ENCODE peak calls at places on chromosome 12, in eight cellular contexts. C is stomach, P is prostate gland, V is breast epithelium, Y is esophagus muscularis mucosa, A is SK-N-MC, M is GM23338, G is HCT116. L is an unnamed sample.

GRCh38 chr12:101115326-101115725 is 94.7 kb downstream of the SLC5A8 start:
- DNase-seq in M (no peak), Y (no peak), V (no peak), P (no peak), G (no peak), A (no peak), C (no peak), L (no peak)

GRCh38 chr12:46562625-46563228 is 190.2 kb upstream of the SLC38A2 start:
- DNase-seq in C (no peak), Y (no peak), V (no peak), G (no peak), P (peak; percentile 34), A (no peak), M (no peak), L (no peak)

GRCh38 chr12:114955414-114956014 is 271.5 kb upstream of the TBX3 start:
- DNase-seq in P (no peak), Y (no peak), G (no peak), M (no peak), C (no peak), A (no peak), V (no peak), L (no peak)

GRCh38 chr12:95789126-95790024 is 1.2 kb downstream of the NTN4 start:
- DNase-seq in P (peak; percentile 13), A (no peak), G (no peak), Y (no peak), V (peak; percentile 43), M (peak; percentile 71), C (peak; percentile 51), L (no peak)

GRCh38 chr12:61367281-61367785 is 892.9 kb upstream of the USP15 start:
- DNase-seq in Y (no peak), A (no peak), C (no peak), G (no peak), P (no peak), V (no peak), M (peak; percentile 46), L (no peak)

GRCh38 chr12:68189766-68190700 is 30.5 kb upstream of the IFNG start:
- DNase-seq in Y (no peak), M (no peak), A (no peak), C (no peak), P (no peak), V (no peak), G (peak; percentile 13), L (no peak)

GRCh38 chr12:89544730-89545184 is 18.9 kb upstream of the POC1B start:
- DNase-seq in G (no peak), Y (peak; percentile 90), V (peak; percentile 59), P (peak; percentile 32), C (peak; percentile 77), M (peak; percentile 6), A (no peak), L (no peak)

GRCh38 chr12:14264777-14265176 is 100.7 kb upstream of the ATF7IP start:
- DNase-seq in Y (no peak), P (no peak), G (no peak), A (peak; percentile 98), C (no peak), M (no peak), V (no peak), L (no peak)

GRCh38 chr12:24172773-24173447 is 223.4 kb upstream of the SOX5 start:
- DNase-seq in A (no peak), P (no peak), V (no peak), C (no peak), M (no peak), Y (no peak), G (no peak), L (no peak)

DNA sequence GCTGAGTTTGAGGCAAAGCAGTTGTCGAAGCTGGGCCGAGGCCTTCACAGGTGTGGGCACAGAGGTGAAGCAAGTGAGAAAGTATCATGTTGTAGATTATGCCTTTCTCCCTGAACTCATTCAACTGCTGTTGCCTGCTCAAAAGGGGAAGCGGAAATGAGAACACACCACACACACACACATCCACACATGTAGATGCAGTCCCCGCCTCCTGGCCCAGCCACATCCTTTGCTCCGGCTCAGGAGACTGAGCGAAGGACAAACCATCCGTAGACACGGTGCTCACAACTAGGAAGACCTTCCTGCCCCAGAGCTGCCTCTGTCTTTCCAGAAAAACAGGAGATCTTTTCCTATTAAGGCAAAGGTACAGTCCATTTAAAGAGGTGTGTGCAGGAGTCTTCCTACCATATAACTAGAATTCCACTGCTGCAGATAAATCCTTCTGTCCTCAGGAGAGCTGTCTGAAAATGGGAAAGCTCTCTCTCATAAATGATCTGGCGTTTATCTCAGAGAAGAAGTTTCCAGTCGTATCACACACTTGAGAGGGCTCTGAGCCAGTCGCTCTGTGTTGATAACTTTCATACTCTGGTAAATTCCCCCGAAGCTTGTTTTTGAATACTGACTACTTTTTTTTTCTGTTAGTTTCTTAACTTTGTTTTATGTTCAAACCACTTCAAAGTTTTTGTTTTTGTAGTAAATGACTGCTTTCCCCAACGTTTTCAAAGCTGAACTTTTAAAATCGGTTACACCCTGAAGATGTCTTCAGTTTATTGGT is at the start of gene TESPA1:
- DNase-seq in A (no peak), P (peak; percentile 11), G (no peak), V (peak; percentile 21), Y (no peak), M (no peak), C (peak; percentile 54), L (no peak)
- TF ChIP-seq POLR2AphosphoS5 in A (no peak), P (no peak), G (no peak), V (no peak), Y (no peak), M (no peak), C (no peak), L (no peak)

GRCh38 chr12:70180140-70180539 is 63.1 kb upstream of the CNOT2 start:
- DNase-seq in G (no peak), C (no peak), Y (no peak), A (no peak), M (no peak), P (no peak), V (no peak), L (no peak)

GRCh38 chr12:70176290-70176689 is 66.9 kb upstream of the CNOT2 start:
- DNase-seq in Y (no peak), M (no peak), G (no peak), V (no peak), C (no peak), P (no peak), A (no peak), L (no peak)

GRCh38 chr12:70177637-70178036 is 65.6 kb upstream of the CNOT2 start:
- DNase-seq in P (no peak), M (no peak), Y (no peak), A (no peak), C (no peak), V (no peak), G (no peak), L (no peak)

GRCh38 chr12:70178038-70178437 is 65.2 kb upstream of the CNOT2 start:
- DNase-seq in Y (no peak), A (no peak), C (no peak), V (no peak), P (no peak), M (no peak), G (no peak), L (no peak)
- TF ChIP-seq POLR2AphosphoS5 in Y (no peak), A (no peak), C (peak; percentile 20), V (no peak), P (no peak), M (no peak), G (no peak), L (no peak)

DNA sequence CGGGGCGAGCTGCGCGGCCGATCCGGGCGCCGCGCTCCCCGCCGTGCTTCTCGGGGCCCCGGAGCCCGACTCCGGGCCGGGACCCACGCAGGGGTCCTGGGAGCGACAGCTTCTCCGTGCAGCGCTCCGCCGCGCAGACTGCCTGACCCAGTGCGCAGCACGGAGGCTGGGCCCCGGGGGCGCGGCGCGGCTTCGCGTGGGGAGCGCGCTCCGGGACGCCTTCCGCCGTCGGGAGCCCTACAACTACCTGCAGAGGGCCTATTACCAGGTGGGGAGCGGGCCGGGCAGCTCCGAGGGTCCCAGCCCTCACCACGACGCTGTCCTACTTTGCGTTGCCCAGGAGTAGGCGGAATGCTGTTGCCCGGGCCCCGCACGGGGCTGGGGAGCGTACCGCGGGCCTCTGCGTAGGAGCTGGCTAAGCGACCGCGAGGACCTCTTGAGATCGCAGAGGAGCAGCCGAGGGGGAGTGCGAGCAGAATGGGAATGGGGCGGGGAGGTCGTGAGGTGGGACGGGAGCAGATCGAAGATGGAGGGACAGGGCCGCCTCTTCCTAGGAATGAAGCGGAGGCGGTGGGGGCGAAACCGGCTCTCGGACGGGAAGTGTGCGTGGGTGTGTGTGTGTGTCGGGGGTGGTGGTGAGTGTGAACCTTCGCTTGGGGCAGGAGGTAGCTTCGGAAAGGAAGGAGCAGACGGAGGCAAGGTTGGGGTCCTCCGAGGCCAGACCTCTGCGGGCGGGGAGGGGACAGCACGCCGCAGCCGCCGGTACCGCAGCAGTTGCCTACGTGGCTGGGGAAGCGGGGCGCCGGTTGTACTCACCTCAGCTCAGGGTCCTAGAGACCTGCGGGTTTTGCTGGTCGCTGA is 694 bp downstream of the P3H3 start:
- DNase-seq in G (no peak), V (no peak), C (peak; percentile 56), P (peak; percentile 46), A (no peak), M (peak; percentile 89), Y (no peak), L (peak; percentile 81)
- TF ChIP-seq POLR2AphosphoS5 in G (no peak), V (peak; percentile 50), C (no peak), P (peak; percentile 6), A (no peak), M (peak; percentile 41), Y (peak; percentile 62), L (peak; percentile 66)

DNA sequence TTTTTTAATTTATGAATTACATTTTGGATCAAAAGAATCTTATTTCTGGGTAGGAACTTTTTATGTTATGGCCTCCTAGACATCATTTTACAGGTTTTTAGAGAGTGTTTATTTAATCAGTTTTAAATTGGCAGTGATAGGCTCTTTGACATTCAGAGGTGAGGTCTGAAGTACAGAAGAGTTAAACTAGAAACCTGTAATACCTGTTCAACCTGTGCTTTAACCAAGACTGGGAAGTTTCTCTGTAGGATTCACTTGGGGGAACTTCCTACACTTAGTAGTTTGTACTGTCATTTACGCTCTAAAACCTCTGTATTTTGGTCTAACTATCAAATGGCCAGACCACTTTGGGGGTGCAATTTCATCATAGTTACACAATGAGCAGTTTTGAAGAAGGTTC is 35.9 kb downstream of the PLEKHA5 start:
- DNase-seq in A (no peak), G (no peak), M (peak; percentile 34), C (no peak), P (no peak), Y (no peak), V (no peak), L (no peak)
- TF ChIP-seq POLR2AphosphoS5 in A (no peak), G (no peak), M (no peak), C (no peak), P (no peak), Y (no peak), V (no peak), L (no peak)

GRCh38 chr12:131911251-131911650 is 16.8 kb downstream of the ULK1 start:
- DNase-seq in V (no peak), P (no peak), G (no peak), A (no peak), C (no peak), Y (no peak), M (no peak), L (no peak)

GRCh38 chr12:131914179-131914702 is 14.8 kb upstream of the PUS1 start:
- DNase-seq in A (no peak), V (no peak), C (no peak), P (no peak), Y (no peak), G (no peak), M (no peak), L (no peak)

GRCh38 chr12:131911851-131912525 is 17.1 kb upstream of the PUS1 start:
- DNase-seq in Y (no peak), M (no peak), A (no peak), G (no peak), P (no peak), V (no peak), C (no peak), L (no peak)

GRCh38 chr12:131913666-131914065 is 15.4 kb upstream of the PUS1 start:
- DNase-seq in Y (no peak), G (no peak), M (no peak), P (no peak), C (no peak), V (no peak), A (no peak), L (no peak)

GRCh38 chr12:131912526-131913274 is 16.4 kb upstream of the PUS1 start:
- DNase-seq in P (peak; percentile 50), M (no peak), A (no peak), C (peak; percentile 56), V (peak; percentile 72), Y (no peak), G (peak; percentile 57), L (no peak)
- TF ChIP-seq POLR2AphosphoS5 in P (peak; percentile 49), M (no peak), A (no peak), C (no peak), V (peak; percentile 8), Y (peak; percentile 65), G (no peak), L (no peak)

L was measured in H1.